ENCODE peak calls at places on chromosomes 1 and 21, in eight cellular contexts. A is mesendoderm, M is Karpas-422, N is GM12878, U is HCT116, C is fibroblast of lung, Y is mammary epithelial cell, S is neural progenitor cell. E is an unnamed sample.
A peak's percentile ranks its signal among the peaks of the same experiment; 100 is the strongest.

GRCh38 chr1:241611063-241611462 is 29.1 kb downstream of the CHML start:
- DNase-seq in A (peak; percentile 79), M (peak; percentile 91), N (no peak), U (peak; percentile 56), C (peak; percentile 61), Y (peak; percentile 80), S (peak; percentile 44), E (peak; percentile 85)

GRCh38 chr1:228464487-228464983 is 22.6 kb upstream of the RNF187 start:
- DNase-seq in A (peak; percentile 93), M (no peak), N (no peak), U (no peak), C (peak; percentile 83), Y (peak; percentile 41), S (peak; percentile 96), E (peak; percentile 81)

GRCh38 chr1:16158993-16159831 is 3.3 kb upstream of the EPHA2 start:
- DNase-seq in A (no peak), M (no peak), N (no peak), U (peak; percentile 82), C (no peak), Y (peak; percentile 96), S (no peak), E (no peak)

GRCh38 chr1:78490861-78491310 is at the start of gene PTGFR:
- DNase-seq in A (peak; percentile 40), M (no peak), N (no peak), U (no peak), C (peak; percentile 52), Y (peak; percentile 41), S (peak; percentile 69), E (no peak)

GRCh38 chr1:206496131-206496793 is 11.1 kb upstream of the RASSF5 start:
- DNase-seq in A (no peak), M (no peak), N (no peak), U (no peak), C (no peak), Y (no peak), S (no peak), E (no peak)

GRCh38 chr1:21327566-21328323 is 37.5 kb upstream of the ECE1 start:
- DNase-seq in A (no peak), M (no peak), N (no peak), U (no peak), C (no peak), Y (no peak), S (no peak), E (no peak)

GRCh38 chr1:235708390-235708962 is 58.9 kb upstream of the GNG4 start:
- DNase-seq in A (no peak), M (no peak), N (no peak), U (peak; percentile 79), C (peak; percentile 67), Y (peak; percentile 95), S (no peak), E (no peak)

GRCh38 chr1:12244078-12244477 is 14.2 kb downstream of the VPS13D start:
- DNase-seq in A (peak; percentile 23), M (no peak), N (no peak), U (no peak), C (no peak), Y (no peak), S (peak; percentile 38), E (no peak)

GRCh38 chr1:163872067-163872466 is 550.3 kb downstream of the NUF2 start:
- DNase-seq in A (no peak), M (no peak), N (no peak), U (no peak), C (no peak), Y (no peak), S (no peak), E (no peak)

DNA sequence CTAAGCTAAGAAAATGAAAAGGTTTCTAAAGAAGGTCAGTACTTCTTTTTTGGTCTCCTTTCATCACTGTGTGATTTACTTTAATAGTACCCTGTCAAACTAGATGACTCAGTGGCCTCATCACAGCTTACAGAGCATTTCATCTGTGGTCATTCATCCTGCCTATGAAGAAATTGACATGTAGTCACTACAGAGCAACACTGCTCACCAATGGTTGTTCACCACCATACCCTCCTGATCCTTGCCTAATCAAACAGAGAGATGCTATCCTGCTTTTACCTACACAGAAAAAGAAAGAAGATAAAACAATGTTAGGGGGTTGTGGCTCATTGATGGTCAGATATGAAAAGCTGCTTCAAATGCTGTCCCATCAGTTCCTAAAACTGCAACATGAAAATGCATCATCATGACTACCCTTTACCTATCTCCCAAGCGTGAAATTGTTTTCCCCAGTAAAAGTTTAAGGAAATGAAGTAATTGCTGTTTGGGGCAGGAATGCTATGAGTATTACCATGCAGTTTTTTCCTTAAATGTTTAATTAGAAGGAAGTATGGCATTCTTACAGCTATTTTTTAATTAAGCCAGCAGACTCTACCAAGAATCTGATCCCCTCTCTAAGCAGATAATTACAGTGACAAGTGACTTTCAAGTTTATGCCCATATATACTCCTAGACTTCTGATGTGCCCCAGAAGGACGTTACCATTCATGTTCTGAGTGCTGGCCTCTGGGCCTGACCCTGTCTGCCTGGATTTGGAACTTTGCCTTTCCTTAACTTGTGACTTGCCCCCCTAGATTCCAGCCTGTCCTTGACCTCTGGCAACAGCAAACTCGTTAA is 46.1 kb upstream of the FBXO28 start:
- DNase-seq in A (no peak), M (no peak), N (no peak), U (no peak), C (peak; percentile 49), Y (peak; percentile 86), S (no peak), E (no peak)
- H3K79me2 ChIP-seq in A (no peaks in the 10 kb centered on the region), M (no peaks in the 10 kb centered on the region), N (no peaks in the 10 kb centered on the region), U (no peaks in the 10 kb centered on the region), C (no peaks in the 10 kb centered on the region), Y (no peaks in the 10 kb centered on the region), S (no peaks in the 10 kb centered on the region), E (no peaks in the 10 kb centered on the region)

DNA sequence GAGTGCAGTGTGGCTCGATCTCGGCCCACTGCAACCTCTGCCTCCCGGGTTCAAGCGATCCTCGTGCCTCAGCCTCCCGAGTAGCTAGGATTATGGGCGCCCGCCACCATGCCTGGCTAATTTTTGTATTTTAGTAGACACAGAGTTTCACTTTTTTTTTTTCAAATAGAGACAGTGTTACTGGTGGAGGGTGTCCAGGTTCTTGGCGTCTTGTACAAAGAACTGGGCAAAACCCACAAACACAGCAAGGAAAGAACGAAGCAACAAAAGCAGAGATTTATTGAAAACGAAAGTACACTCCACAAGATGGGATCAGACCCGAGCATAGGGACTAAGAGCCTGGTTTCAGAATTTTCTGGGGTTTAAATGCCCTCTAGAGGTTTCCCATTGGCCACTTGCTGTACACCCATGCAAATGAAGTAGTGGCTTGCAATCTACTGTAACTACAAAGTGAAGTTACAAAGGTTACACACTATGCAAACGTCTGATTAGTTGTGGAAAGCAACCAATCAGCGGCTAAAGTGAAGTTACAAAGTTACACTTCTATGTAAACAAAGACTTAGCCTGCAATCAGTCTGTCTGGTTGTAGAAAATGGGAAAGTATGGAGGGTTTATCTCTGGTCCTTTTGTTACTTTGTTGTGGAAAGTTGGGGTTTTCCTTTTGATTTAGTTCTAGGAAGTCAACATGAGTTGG is 199.1 kb downstream of the DYRK1A start:
- DNase-seq in A (no peak), M (no peak), N (no peak), U (no peak), C (peak; percentile 23), Y (no peak), S (no peak), E (peak; percentile 21)
- H3K79me2 ChIP-seq in A (no peaks in the 10 kb centered on the region), M (no peaks in the 10 kb centered on the region), N (peaks cover 6% of the 10 kb centered on the region), U (no peaks in the 10 kb centered on the region), C (no peaks in the 10 kb centered on the region), Y (no peaks in the 10 kb centered on the region), S (no peaks in the 10 kb centered on the region), E (peaks cover 6% of the 10 kb centered on the region)

GRCh38 chr1:61284933-61285332 is 202.6 kb downstream of the NFIA start:
- DNase-seq in A (no peak), M (no peak), N (no peak), U (no peak), C (no peak), Y (no peak), S (no peak), E (no peak)
- H3K79me2 ChIP-seq in A (no peaks in the 10 kb centered on the region), M (no peaks in the 10 kb centered on the region), N (no peaks in the 10 kb centered on the region), U (no peaks in the 10 kb centered on the region), C (no peaks in the 10 kb centered on the region), Y (peaks cover 7% of the 10 kb centered on the region), S (no peaks in the 10 kb centered on the region), E (no peaks in the 10 kb centered on the region)

GRCh38 chr1:223715710-223716103 is 3.4 kb downstream of the CAPN2 start:
- DNase-seq in A (no peak), M (no peak), N (no peak), U (no peak), C (no peak), Y (no peak), S (no peak), E (no peak)
- H3K79me2 ChIP-seq in A (no peaks in the 10 kb centered on the region), M (no peaks in the 10 kb centered on the region), N (no peaks in the 10 kb centered on the region), U (peaks cover 88% of the 10 kb centered on the region), C (peaks cover 73% of the 10 kb centered on the region), Y (peaks cover 91% of the 10 kb centered on the region), S (no peaks in the 10 kb centered on the region), E (peaks cover 35% of the 10 kb centered on the region)

GRCh38 chr21:33673473-33673872 is 31.2 kb downstream of the ITSN1 start:
- DNase-seq in A (peak; percentile 59), M (no peak), N (no peak), U (no peak), C (no peak), Y (no peak), S (no peak), E (no peak)
- H3K79me2 ChIP-seq in A (peaks cover 47% of the 10 kb centered on the region), M (no peaks in the 10 kb centered on the region), N (no peaks in the 10 kb centered on the region), U (peaks cover 43% of the 10 kb centered on the region), C (peaks cover 27% of the 10 kb centered on the region), Y (peaks cover 91% of the 10 kb centered on the region), S (peaks cover 100% of the 10 kb centered on the region), E (peaks cover 27% of the 10 kb centered on the region)

E was measured in MM.1S.